ENCODE peak calls at places on chromosome 17, in four cellular contexts. E, R, B and U are unnamed samples.

GRCh38 chr17:40303009-40303657 is 5.8 kb upstream of the RARA start:
- DNase-seq in E (peak), R (peak), B (no peak), U (peak)

GRCh38 chr17:30549864-30550511 is 72.8 kb downstream of the GOSR1 start:
- DNase-seq in B (no peak), R (no peak), E (no peak), U (no peak)

GRCh38 chr17:65190467-65191095 is 53.4 kb downstream of the RGS9 start:
- DNase-seq in B (no peak), E (no peak), R (no peak), U (no peak)

GRCh38 chr17:63676540-63676933 is 23.4 kb downstream of the LIMD2 start:
- DNase-seq in E (no peak), B (no peak), R (peak), U (no peak)

GRCh38 chr17:58679263-58680037 is 12.4 kb downstream of the TEX14 start:
- DNase-seq in R (peak), E (no peak), B (no peak), U (no peak)

GRCh38 chr17:2050871-2051387 is 4.0 kb upstream of the HIC1 start:
- DNase-seq in E (no peak), R (peak), B (no peak), U (no peak)

GRCh38 chr17:55588446-55588845 is 77.2 kb upstream of the SMIM36 start:
- DNase-seq in B (no peak), E (no peak), R (no peak), U (no peak)

GRCh38 chr17:5883775-5884665 is 186.2 kb upstream of the WSCD1 start:
- DNase-seq in B (no peak), R (no peak), E (no peak), U (no peak)

GRCh38 chr17:47636273-47637030 is 13.3 kb upstream of the KPNB1 start:
- DNase-seq in B (no peak), E (no peak), R (no peak), U (no peak)

GRCh38 chr17:3015890-3016289 is 47.5 kb downstream of the OR1D5 start:
- DNase-seq in B (no peak), E (no peak), R (no peak), U (no peak)

GRCh38 chr17:78910885-78911284 is 7.9 kb upstream of the CEP295NL start:
- DNase-seq in B (peak), E (no peak), R (no peak), U (no peak)
- TF ChIP-seq CTCF in B (no peak), E (no peak), R (no peak), U (no peak)

DNA sequence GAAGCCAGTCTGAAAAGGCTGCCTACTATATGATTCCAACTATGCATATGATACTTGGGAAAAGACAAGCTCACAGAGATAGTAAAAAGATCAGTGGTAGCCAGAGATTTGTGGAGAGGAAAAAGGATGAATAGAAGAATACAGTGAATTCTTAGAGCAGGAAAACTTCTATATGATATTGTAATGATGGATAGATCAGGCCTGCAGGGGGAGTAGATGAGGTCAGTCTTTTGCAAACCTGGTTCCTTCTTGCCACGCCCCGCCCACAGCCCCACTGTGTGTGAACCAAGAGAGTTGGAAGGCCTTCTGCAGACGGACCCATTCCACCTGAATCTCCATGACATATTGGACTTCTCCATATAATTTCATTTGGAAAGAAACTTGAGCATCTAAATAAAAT is 761 bp upstream of the CCL8 start:
- DNase-seq in R (peak), E (no peak), B (no peak), U (no peak)
- TF ChIP-seq CTCF in R (peak), E (peak), B (no peak), U (no peak)

GRCh38 chr17:80970762-80971703 is 20.6 kb upstream of the CHMP6 start:
- DNase-seq in B (no peak), R (no peak), E (no peak), U (no peak)
- TF ChIP-seq CTCF in B (no peak), R (no peak), E (no peak), U (no peak)

GRCh38 chr17:802481-802880 is 20.3 kb downstream of the MRM3 start:
- DNase-seq in B (no peak), R (no peak), E (no peak), U (no peak)

GRCh38 chr17:801660-802059 is 19.5 kb downstream of the MRM3 start:
- DNase-seq in B (no peak), E (no peak), R (no peak), U (no peak)

GRCh38 chr17:800446-801242 is 18.5 kb downstream of the MRM3 start:
- DNase-seq in R (no peak), E (no peak), B (no peak), U (no peak)

GRCh38 chr17:804541-805435 is 22.6 kb downstream of the MRM3 start:
- DNase-seq in B (no peak), R (no peak), E (no peak), U (no peak)

DNA sequence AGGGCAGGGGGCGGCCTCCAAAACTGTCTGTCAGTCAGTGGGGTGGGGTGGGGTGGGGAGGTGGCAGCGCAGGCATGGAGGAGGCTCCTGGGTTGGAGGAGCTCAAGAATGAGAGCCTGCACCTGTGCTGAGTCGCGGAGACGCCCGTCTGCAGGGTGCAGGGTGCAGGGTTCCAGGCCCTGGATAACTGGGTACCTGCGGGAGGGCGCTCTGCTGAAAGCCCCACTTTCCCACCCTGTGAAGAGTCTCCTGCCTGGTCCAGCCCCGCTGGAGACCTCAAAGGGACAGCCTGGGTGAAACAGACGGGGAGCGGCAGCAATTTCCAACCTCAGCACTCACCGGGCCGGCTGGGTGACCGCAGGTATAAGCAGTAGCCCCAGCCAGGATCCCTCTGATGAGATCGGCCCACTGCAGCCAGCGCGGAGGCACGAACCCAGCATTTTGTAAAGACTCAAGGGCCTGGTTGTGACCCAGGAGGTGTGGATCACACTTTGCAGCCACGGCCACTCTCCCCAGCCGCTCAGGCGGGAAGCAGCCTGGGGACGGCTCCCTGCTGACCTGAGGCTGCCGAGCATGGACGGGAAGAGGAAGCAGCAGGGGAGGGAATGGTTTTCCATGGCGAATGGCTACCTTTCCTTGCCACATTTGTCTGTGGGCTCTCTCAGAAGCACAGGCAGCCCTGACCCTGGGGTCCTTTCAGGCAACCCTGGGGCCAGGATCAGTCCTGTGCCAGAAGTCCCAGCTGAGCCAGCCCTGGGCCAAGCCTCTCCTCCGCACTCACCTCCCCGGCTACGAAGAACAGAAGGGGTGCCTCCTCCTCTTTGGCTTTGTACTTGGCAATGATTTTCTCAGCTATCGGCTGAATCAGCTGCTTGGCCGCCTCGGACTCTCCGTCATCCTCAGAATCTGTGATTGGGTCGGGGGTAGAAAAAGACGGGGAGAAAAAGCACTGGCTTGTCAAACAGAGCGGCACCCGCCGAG is 21.0 kb downstream of the MRM3 start:
- DNase-seq in B (no peak), R (no peak), E (no peak), U (no peak)
- TF ChIP-seq CTCF in B (no peak), R (no peak), E (no peak), U (no peak)

DNA sequence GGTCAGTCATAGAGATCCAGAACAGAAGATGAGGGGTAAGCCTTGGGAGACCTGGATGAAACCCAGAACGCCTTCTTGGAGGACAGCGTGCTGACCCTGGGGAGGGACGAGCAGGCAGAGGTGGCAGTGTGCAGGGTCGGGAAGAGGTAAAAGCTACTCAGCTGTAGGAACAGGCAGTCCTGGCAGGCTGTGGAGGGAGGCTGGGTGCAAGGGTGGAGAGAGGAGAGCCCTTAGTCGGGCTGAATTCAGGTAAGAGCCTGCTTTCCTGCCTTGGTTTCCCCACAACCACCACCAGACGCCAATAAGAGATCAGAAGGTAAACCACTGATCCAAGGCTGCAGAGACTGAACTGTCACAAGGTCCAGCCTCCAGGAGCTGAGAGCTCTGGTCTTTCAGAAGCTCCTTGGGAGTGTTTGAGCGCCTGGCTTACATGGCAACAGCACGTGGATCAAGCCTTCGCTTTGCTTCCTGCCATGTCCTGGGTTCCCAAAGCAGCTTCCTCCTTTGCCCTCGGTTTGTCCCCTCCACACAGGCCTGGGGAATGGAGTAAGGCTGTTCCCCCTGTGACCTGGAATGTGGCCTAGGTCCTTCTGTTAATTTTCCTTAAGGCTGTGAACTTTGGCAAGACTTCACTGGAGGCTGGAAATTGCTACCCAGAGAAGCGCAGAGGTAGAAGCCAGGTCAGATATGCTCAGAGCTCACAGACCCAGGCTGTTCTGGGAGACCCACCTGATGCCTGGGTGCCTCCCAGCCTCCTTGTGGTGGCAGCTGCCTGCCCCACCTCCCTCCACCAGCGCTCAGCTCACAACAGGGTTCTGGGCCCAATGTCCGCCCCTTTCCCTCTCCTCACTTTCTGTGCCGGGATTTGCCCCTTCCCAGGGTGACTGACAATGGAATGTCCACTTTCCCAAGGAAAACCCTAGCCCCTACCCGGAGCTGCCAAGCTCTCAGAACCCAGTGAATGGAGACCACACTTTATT is 3.9 kb upstream of the PDK2 start:
- DNase-seq in R (no peak), B (no peak), E (no peak), U (no peak)
- TF ChIP-seq CTCF in R (no peak), B (no peak), E (no peak), U (no peak)

GRCh38 chr17:73359987-73360410 is 48.2 kb upstream of the CDC42EP4 start:
- DNase-seq in B (no peak), E (no peak), R (no peak), U (no peak)
- TF ChIP-seq CTCF in B (no peak), E (no peak), R (no peak), U (no peak)

DNA sequence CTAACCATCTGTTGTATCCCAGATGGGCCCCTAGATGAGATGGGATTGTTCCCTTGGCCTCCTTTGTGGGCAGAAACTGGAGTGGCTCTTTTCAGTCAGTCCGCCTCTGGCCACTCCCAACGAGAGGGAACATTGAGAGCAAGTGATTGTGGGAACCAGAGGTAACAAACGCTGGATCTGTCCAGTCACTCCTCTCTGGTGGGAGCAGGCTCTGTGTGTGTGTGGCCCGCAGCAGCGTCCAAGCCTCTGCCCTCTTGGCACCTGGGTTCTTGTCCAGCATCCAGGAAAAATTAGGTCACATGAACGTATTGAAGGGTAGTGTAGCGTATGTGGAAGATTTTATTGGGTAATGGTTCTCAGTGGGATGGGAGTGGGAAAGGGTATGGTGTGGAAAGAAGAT is 101.9 kb upstream of the COX10 start:
- DNase-seq in E (no peak), B (no peak), R (no peak), U (no peak)
- TF ChIP-seq CTCF in E (no peak), B (no peak), R (no peak), U (no peak)

GRCh38 chr17:42609182-42609813 is at the start of the genes RETREG3 and TUBG1:
- DNase-seq in E (peak), B (peak), R (peak), U (peak)
- TF ChIP-seq CTCF in E (no peak), B (peak), R (no peak), U (no peak)